ENCODE peak calls at places on chromosomes 12 and 14, in nine cellular contexts. One of them, this sample, is unnamed.
A peak's percentile ranks its signal among the peaks of the same experiment; 100 is the strongest.

GRCh38 chr14:100372357-100373048 is 49.4 kb downstream of the SLC25A47 start:
- DNase-seq in ascending aorta: no peak
- DNase-seq in GM23338: no peak
- DNase-seq in small intestine: no peak
- DNase-seq in aorta: no peak
- DNase-seq in stomach: no peak
- DNase-seq in fibroblast of lung: no peak
- DNase-seq in ovary: no peak
- DNase-seq in keratinocyte: no peak
- DNase-seq in this sample: no peak

GRCh38 chr14:76514599-76514998 is 138.7 kb downstream of the ESRRB start:
- DNase-seq in small intestine: no peak
- DNase-seq in GM23338: no peak
- DNase-seq in aorta: no peak
- DNase-seq in stomach: no peak
- DNase-seq in ascending aorta: no peak
- DNase-seq in keratinocyte: peak; percentile 26
- DNase-seq in fibroblast of lung: peak; percentile 1
- DNase-seq in ovary: no peak
- DNase-seq in this sample: no peak

GRCh38 chr12:47094804-47095203 is 15.0 kb upstream of the AMIGO2 start:
- DNase-seq in keratinocyte: no peak
- DNase-seq in fibroblast of lung: peak; percentile 78
- DNase-seq in aorta: no peak
- DNase-seq in ascending aorta: no peak
- DNase-seq in small intestine: no peak
- DNase-seq in stomach: no peak
- DNase-seq in GM23338: no peak
- DNase-seq in ovary: no peak
- DNase-seq in this sample: no peak

GRCh38 chr14:87995500-87996275 is 2.7 kb upstream of the GALC start:
- DNase-seq in stomach: no peak
- DNase-seq in ovary: no peak
- DNase-seq in aorta: no peak
- DNase-seq in keratinocyte: no peak
- DNase-seq in ascending aorta: no peak
- DNase-seq in GM23338: no peak
- DNase-seq in fibroblast of lung: peak; percentile 48
- DNase-seq in small intestine: peak; percentile 65
- DNase-seq in this sample: no peak

GRCh38 chr12:49552899-49553298 is 14.1 kb downstream of the KCNH3 start:
- DNase-seq in GM23338: no peak
- DNase-seq in ascending aorta: no peak
- DNase-seq in aorta: no peak
- DNase-seq in ovary: no peak
- DNase-seq in keratinocyte: no peak
- DNase-seq in fibroblast of lung: no peak
- DNase-seq in stomach: no peak
- DNase-seq in small intestine: no peak
- DNase-seq in this sample: no peak

GRCh38 chr12:90543841-90544240 is 411.1 kb downstream of the CCER1 start:
- DNase-seq in ascending aorta: no peak
- DNase-seq in fibroblast of lung: peak; percentile 15
- DNase-seq in keratinocyte: no peak
- DNase-seq in aorta: no peak
- DNase-seq in small intestine: no peak
- DNase-seq in GM23338: no peak
- DNase-seq in ovary: no peak
- DNase-seq in stomach: no peak
- DNase-seq in this sample: no peak

GRCh38 chr12:91139981-91140659 is 28.8 kb upstream of the LUM start:
- DNase-seq in stomach: no peak
- DNase-seq in keratinocyte: no peak
- DNase-seq in fibroblast of lung: peak; percentile 87
- DNase-seq in small intestine: no peak
- DNase-seq in ascending aorta: no peak
- DNase-seq in ovary: no peak
- DNase-seq in GM23338: no peak
- DNase-seq in aorta: no peak
- DNase-seq in this sample: no peak

GRCh38 chr12:117042171-117042809 is 56.9 kb downstream of the TESC start:
- DNase-seq in aorta: no peak
- DNase-seq in ascending aorta: no peak
- DNase-seq in ovary: no peak
- DNase-seq in fibroblast of lung: peak; percentile 15
- DNase-seq in small intestine: peak; percentile 51
- DNase-seq in GM23338: no peak
- DNase-seq in stomach: peak; percentile 73
- DNase-seq in keratinocyte: no peak
- DNase-seq in this sample: peak; percentile 10

GRCh38 chr14:88026890-88027289 is 22.0 kb downstream of the GPR65 start:
- DNase-seq in keratinocyte: no peak
- DNase-seq in GM23338: no peak
- DNase-seq in ovary: no peak
- DNase-seq in small intestine: no peak
- DNase-seq in aorta: no peak
- DNase-seq in ascending aorta: no peak
- DNase-seq in fibroblast of lung: no peak
- DNase-seq in stomach: no peak
- DNase-seq in this sample: no peak

GRCh38 chr12:109631236-109632150 is 57.9 kb downstream of the MVK start:
- DNase-seq in keratinocyte: no peak
- DNase-seq in aorta: no peak
- DNase-seq in small intestine: no peak
- DNase-seq in GM23338: no peak
- DNase-seq in stomach: no peak
- DNase-seq in fibroblast of lung: no peak
- DNase-seq in ascending aorta: no peak
- DNase-seq in ovary: no peak
- DNase-seq in this sample: no peak

GRCh38 chr12:124472690-124473279 is 94.6 kb downstream of the NCOR2 start:
- DNase-seq in stomach: no peak
- DNase-seq in ascending aorta: no peak
- DNase-seq in small intestine: no peak
- DNase-seq in ovary: no peak
- DNase-seq in keratinocyte: no peak
- DNase-seq in fibroblast of lung: no peak
- DNase-seq in aorta: no peak
- DNase-seq in GM23338: no peak
- DNase-seq in this sample: no peak

GRCh38 chr14:70707138-70708038 is 65.7 kb downstream of the TTC9 start:
- DNase-seq in aorta: no peak
- DNase-seq in ascending aorta: no peak
- DNase-seq in keratinocyte: no peak
- DNase-seq in GM23338: peak; percentile 30
- DNase-seq in stomach: no peak
- DNase-seq in fibroblast of lung: peak; percentile 89
- DNase-seq in ovary: no peak
- DNase-seq in small intestine: peak; percentile 5
- DNase-seq in this sample: no peak

GRCh38 chr12:24198070-24198469 is 248.6 kb upstream of the SOX5 start:
- DNase-seq in ovary: no peak
- DNase-seq in aorta: no peak
- DNase-seq in ascending aorta: no peak
- DNase-seq in keratinocyte: no peak
- DNase-seq in small intestine: no peak
- DNase-seq in GM23338: no peak
- DNase-seq in fibroblast of lung: peak; percentile 88
- DNase-seq in stomach: no peak
- DNase-seq in this sample: no peak

GRCh38 chr12:9711664-9712063 is 21.2 kb downstream of the CLECL1 start:
- DNase-seq in ovary: no peak
- DNase-seq in small intestine: no peak
- DNase-seq in fibroblast of lung: peak; percentile 31
- DNase-seq in aorta: no peak
- DNase-seq in ascending aorta: no peak
- DNase-seq in stomach: no peak
- DNase-seq in keratinocyte: no peak
- DNase-seq in GM23338: peak; percentile 44
- DNase-seq in this sample: no peak
- H3K4me1 ChIP-seq in ovary: no peaks in the 10 kb centered on the region
- H3K4me1 ChIP-seq in small intestine: no peaks in the 10 kb centered on the region
- H3K4me1 ChIP-seq in fibroblast of lung: no peaks in the 10 kb centered on the region
- H3K4me1 ChIP-seq in aorta: no peaks in the 10 kb centered on the region
- H3K4me1 ChIP-seq in ascending aorta: no peaks in the 10 kb centered on the region
- H3K4me1 ChIP-seq in stomach: no peaks in the 10 kb centered on the region
- H3K4me1 ChIP-seq in keratinocyte: no peaks in the 10 kb centered on the region
- H3K4me1 ChIP-seq in GM23338: peaks cover 6% of the 10 kb centered on the region
- H3K4me1 ChIP-seq in this sample: no peaks in the 10 kb centered on the region

DNA sequence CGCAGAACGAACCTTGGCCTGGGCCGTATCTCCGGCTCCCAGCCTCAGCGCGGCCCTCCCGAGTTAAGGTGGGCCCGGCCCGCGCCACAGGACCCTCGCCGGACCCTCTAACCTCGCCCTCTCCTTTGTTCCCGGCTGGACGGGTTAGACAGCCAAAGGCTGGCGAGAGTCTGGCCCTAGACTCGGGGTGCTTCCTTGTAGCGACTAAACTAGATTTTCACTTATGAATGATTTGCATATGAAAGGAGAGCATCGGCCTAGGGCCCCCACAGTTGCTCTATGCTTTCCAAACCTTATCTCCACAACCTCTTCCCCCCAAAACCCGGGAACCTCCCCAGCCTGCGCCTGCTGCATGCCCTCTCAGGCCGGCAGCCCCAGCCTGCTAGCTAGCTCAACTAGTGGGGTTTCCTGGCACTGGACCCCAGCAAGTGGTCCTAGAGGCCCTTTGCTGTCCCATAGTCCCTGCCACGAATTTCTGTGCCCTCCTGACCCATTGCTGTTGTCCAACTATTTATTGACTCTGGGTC is 2.0 kb downstream of the HOXC5 start:
- DNase-seq in fibroblast of lung: no peak
- DNase-seq in ovary: no peak
- DNase-seq in GM23338: peak; percentile 6
- DNase-seq in small intestine: no peak
- DNase-seq in ascending aorta: no peak
- DNase-seq in keratinocyte: no peak
- DNase-seq in aorta: no peak
- DNase-seq in stomach: no peak
- DNase-seq in this sample: no peak
- H3K27me3 ChIP-seq in fibroblast of lung: peaks cover 37% of the 10 kb centered on the region
- H3K27me3 ChIP-seq in ovary: no peaks in the 10 kb centered on the region
- H3K27me3 ChIP-seq in GM23338: peaks cover 100% of the 10 kb centered on the region
- H3K27me3 ChIP-seq in small intestine: peaks cover 31% of the 10 kb centered on the region
- H3K27me3 ChIP-seq in ascending aorta: no peaks in the 10 kb centered on the region
- H3K27me3 ChIP-seq in keratinocyte: peaks cover 3% of the 10 kb centered on the region
- H3K27me3 ChIP-seq in aorta: no peaks in the 10 kb centered on the region
- H3K27me3 ChIP-seq in stomach: peaks cover 100% of the 10 kb centered on the region
- H3K27me3 ChIP-seq in this sample: peaks cover 97% of the 10 kb centered on the region

DNA sequence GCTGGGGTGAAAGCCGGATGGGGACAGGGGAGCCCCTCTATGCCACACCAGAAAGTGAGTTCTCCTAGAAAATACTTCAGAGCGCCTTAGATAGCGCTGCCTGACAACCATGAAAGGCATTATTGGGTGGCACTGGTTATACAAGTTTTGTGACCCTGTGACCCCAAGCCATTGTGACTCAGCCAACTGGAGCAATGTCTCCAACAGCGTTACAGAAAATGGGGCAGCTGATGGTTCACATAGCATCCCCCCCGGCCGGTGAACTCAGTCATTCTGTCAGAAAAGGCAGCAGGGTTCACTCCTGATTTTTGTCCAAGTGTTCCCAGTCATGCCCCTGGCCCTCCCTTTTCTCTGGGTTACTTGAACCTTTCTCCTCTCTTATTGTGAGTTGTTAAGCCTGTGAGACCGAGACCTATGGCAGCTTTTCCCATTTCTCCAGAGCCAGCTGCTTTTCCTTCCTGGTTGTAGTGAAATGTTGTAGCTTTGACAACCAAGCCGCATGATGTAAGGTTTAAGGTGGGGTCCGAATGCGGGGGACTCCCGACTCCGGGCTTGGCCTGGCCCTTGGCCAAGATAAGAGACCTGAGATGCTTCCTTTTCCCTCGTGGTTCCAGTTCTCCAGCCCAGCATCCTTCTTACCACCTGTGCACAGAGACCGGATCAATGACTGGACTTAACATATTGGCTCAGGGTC is 22.0 kb downstream of the CD9 start:
- DNase-seq in ovary: no peak
- DNase-seq in small intestine: peak; percentile 57
- DNase-seq in keratinocyte: no peak
- DNase-seq in stomach: peak; percentile 70
- DNase-seq in fibroblast of lung: peak; percentile 30
- DNase-seq in GM23338: no peak
- DNase-seq in aorta: no peak
- DNase-seq in ascending aorta: no peak
- DNase-seq in this sample: no peak
- H3K4me1 ChIP-seq in ovary: peaks cover 3% of the 10 kb centered on the region
- H3K4me1 ChIP-seq in small intestine: peaks cover 8% of the 10 kb centered on the region
- H3K4me1 ChIP-seq in keratinocyte: peaks cover 91% of the 10 kb centered on the region
- H3K4me1 ChIP-seq in stomach: peaks cover 98% of the 10 kb centered on the region
- H3K4me1 ChIP-seq in fibroblast of lung: peaks cover 12% of the 10 kb centered on the region
- H3K4me1 ChIP-seq in GM23338: peaks cover 27% of the 10 kb centered on the region
- H3K4me1 ChIP-seq in aorta: peaks cover 9% of the 10 kb centered on the region
- H3K4me1 ChIP-seq in ascending aorta: peaks cover 30% of the 10 kb centered on the region
- H3K4me1 ChIP-seq in this sample: peaks cover 88% of the 10 kb centered on the region

GRCh38 chr12:1827806-1828805 is 7.7 kb downstream of the LRTM2 start:
- DNase-seq in ascending aorta: no peak
- DNase-seq in fibroblast of lung: no peak
- DNase-seq in keratinocyte: no peak
- DNase-seq in GM23338: no peak
- DNase-seq in small intestine: no peak
- DNase-seq in stomach: no peak
- DNase-seq in aorta: no peak
- DNase-seq in ovary: no peak
- DNase-seq in this sample: peak; percentile 37
- H3K27me3 ChIP-seq in ascending aorta: no peaks in the 10 kb centered on the region
- H3K27me3 ChIP-seq in fibroblast of lung: peaks cover 33% of the 10 kb centered on the region
- H3K27me3 ChIP-seq in keratinocyte: peaks cover 34% of the 10 kb centered on the region
- H3K27me3 ChIP-seq in GM23338: no peaks in the 10 kb centered on the region
- H3K27me3 ChIP-seq in small intestine: peaks cover 5% of the 10 kb centered on the region
- H3K27me3 ChIP-seq in stomach: peaks cover 93% of the 10 kb centered on the region
- H3K27me3 ChIP-seq in aorta: no peaks in the 10 kb centered on the region
- H3K27me3 ChIP-seq in ovary: no peaks in the 10 kb centered on the region
- H3K27me3 ChIP-seq in this sample: peaks cover 53% of the 10 kb centered on the region

GRCh38 chr14:54695196-54695595 is 128.3 kb downstream of the SAMD4A start:
- DNase-seq in stomach: no peak
- DNase-seq in aorta: no peak
- DNase-seq in small intestine: no peak
- DNase-seq in GM23338: no peak
- DNase-seq in fibroblast of lung: no peak
- DNase-seq in ovary: no peak
- DNase-seq in ascending aorta: no peak
- DNase-seq in keratinocyte: no peak
- DNase-seq in this sample: no peak
- H3K4me1 ChIP-seq in stomach: peaks cover 28% of the 10 kb centered on the region
- H3K4me1 ChIP-seq in aorta: peaks cover 3% of the 10 kb centered on the region
- H3K4me1 ChIP-seq in small intestine: no peaks in the 10 kb centered on the region
- H3K4me1 ChIP-seq in GM23338: peaks cover 20% of the 10 kb centered on the region
- H3K4me1 ChIP-seq in fibroblast of lung: peaks cover 4% of the 10 kb centered on the region
- H3K4me1 ChIP-seq in ovary: peaks cover 2% of the 10 kb centered on the region
- H3K4me1 ChIP-seq in ascending aorta: peaks cover 8% of the 10 kb centered on the region
- H3K4me1 ChIP-seq in keratinocyte: peaks cover 30% of the 10 kb centered on the region
- H3K4me1 ChIP-seq in this sample: peaks cover 42% of the 10 kb centered on the region

GRCh38 chr14:68793734-68794129 is 865 bp upstream of the ZFP36L1 start:
- DNase-seq in aorta: no peak
- DNase-seq in GM23338: no peak
- DNase-seq in fibroblast of lung: no peak
- DNase-seq in ovary: no peak
- DNase-seq in keratinocyte: no peak
- DNase-seq in stomach: no peak
- DNase-seq in small intestine: no peak
- DNase-seq in ascending aorta: no peak
- DNase-seq in this sample: no peak
- H3K27me3 ChIP-seq in aorta: no peaks in the 10 kb centered on the region
- H3K27me3 ChIP-seq in GM23338: no peaks in the 10 kb centered on the region
- H3K27me3 ChIP-seq in fibroblast of lung: no peaks in the 10 kb centered on the region
- H3K27me3 ChIP-seq in ovary: no peaks in the 10 kb centered on the region
- H3K27me3 ChIP-seq in keratinocyte: no peaks in the 10 kb centered on the region
- H3K27me3 ChIP-seq in stomach: no peaks in the 10 kb centered on the region
- H3K27me3 ChIP-seq in small intestine: no peaks in the 10 kb centered on the region
- H3K27me3 ChIP-seq in ascending aorta: no peaks in the 10 kb centered on the region
- H3K27me3 ChIP-seq in this sample: no peaks in the 10 kb centered on the region

GRCh38 chr12:122081697-122082221 is 3.2 kb downstream of the MLXIP start:
- DNase-seq in GM23338: no peak
- DNase-seq in fibroblast of lung: no peak
- DNase-seq in aorta: peak; percentile 69
- DNase-seq in ascending aorta: no peak
- DNase-seq in keratinocyte: no peak
- DNase-seq in small intestine: peak; percentile 67
- DNase-seq in stomach: no peak
- DNase-seq in ovary: peak; percentile 73
- DNase-seq in this sample: no peak
- H3K4me1 ChIP-seq in GM23338: peaks cover 26% of the 10 kb centered on the region
- H3K4me1 ChIP-seq in fibroblast of lung: peaks cover 16% of the 10 kb centered on the region
- H3K4me1 ChIP-seq in aorta: no peaks in the 10 kb centered on the region
- H3K4me1 ChIP-seq in ascending aorta: peaks cover 10% of the 10 kb centered on the region
- H3K4me1 ChIP-seq in keratinocyte: peaks cover 26% of the 10 kb centered on the region
- H3K4me1 ChIP-seq in small intestine: peaks cover 17% of the 10 kb centered on the region
- H3K4me1 ChIP-seq in stomach: peaks cover 76% of the 10 kb centered on the region
- H3K4me1 ChIP-seq in ovary: peaks cover 16% of the 10 kb centered on the region
- H3K4me1 ChIP-seq in this sample: peaks cover 59% of the 10 kb centered on the region